ENCODE peak calls at places on chromosomes 2 and 18, in eight cellular contexts. R is astrocyte of the spinal cord; S is bronchial epithelial cell; Z is activated CD8-positive, alpha-beta T cell treated with anti-CD3 and anti-CD28 coated beads for 36 hours; L is psoas muscle; T is AG10803; G is OCI-LY7; J is lower lobe of right lung. Y is an unnamed sample.

GRCh38 chr18:36031903-36032302 is 35.5 kb downstream of the RPRD1A start:
- DNase-seq in R (no peak), G (no peak), Z (no peak), L (no peak), T (no peak), J (no peak), S (no peak), Y (no peak)

GRCh38 chr2:73832905-73833304 is 4.1 kb downstream of the STAMBP start:
- DNase-seq in Z (no peak), T (no peak), S (peak), J (no peak), G (peak), R (peak), L (no peak), Y (no peak)

GRCh38 chr2:199488772-199489400 is 31.1 kb upstream of the SATB2 start:
- DNase-seq in G (peak), L (no peak), S (peak), R (peak), T (peak), J (no peak), Z (peak), Y (peak)

GRCh38 chr2:223523541-223523940 is 78.6 kb downstream of the SCG2 start:
- DNase-seq in L (no peak), Z (no peak), R (peak), T (peak), J (no peak), S (peak), G (no peak), Y (no peak)

GRCh38 chr18:49285627-49286026 is 174.8 kb downstream of the DYM start:
- DNase-seq in R (no peak), Z (no peak), J (no peak), T (no peak), S (no peak), G (no peak), L (no peak), Y (no peak)

GRCh38 chr2:143796051-143796450 is 666.8 kb downstream of the ARHGAP15 start:
- DNase-seq in J (no peak), S (no peak), L (no peak), R (no peak), T (no peak), Z (no peak), G (no peak), Y (no peak)

GRCh38 chr18:53028565-53028964 is 688.6 kb downstream of the DCC start:
- DNase-seq in S (no peak), T (no peak), L (no peak), R (no peak), Z (no peak), J (no peak), G (no peak), Y (no peak)

GRCh38 chr2:54457326-54458023 is 1.3 kb downstream of the SPTBN1 start:
- DNase-seq in R (no peak), G (peak), J (peak), L (peak), Z (peak), T (no peak), S (no peak), Y (peak)

GRCh38 chr2:109383505-109384307 is 230.1 kb downstream of the SEPTIN10 start:
- DNase-seq in Z (no peak), S (no peak), R (no peak), J (no peak), T (no peak), L (no peak), G (no peak), Y (no peak)

GRCh38 chr2:241542278-241542605 is 16.3 kb upstream of the BOK start:
- DNase-seq in R (no peak), G (no peak), Z (no peak), S (no peak), L (no peak), T (no peak), J (peak), Y (peak)

GRCh38 chr2:219497495-219498279 is 1.0 kb upstream of the GMPPA start:
- DNase-seq in R (peak), L (peak), G (no peak), T (peak), J (peak), S (peak), Z (peak), Y (peak)

GRCh38 chr2:217477583-217477982 is 525.2 kb downstream of the TNS1 start:
- DNase-seq in R (no peak), Z (no peak), J (no peak), T (no peak), G (no peak), L (no peak), S (no peak), Y (no peak)
- TF ChIP-seq CTCF in R (no peak), Z (no peak), J (no peak), T (no peak), G (peak), L (no peak), S (no peak), Y (no peak)

GRCh38 chr2:172226244-172227061 is 123.8 kb upstream of the DLX2 start:
- DNase-seq in T (no peak), J (no peak), Z (peak), L (no peak), S (peak), G (peak), R (no peak), Y (no peak)
- TF ChIP-seq CTCF in T (no peak), J (no peak), Z (peak), L (no peak), S (peak), G (peak), R (no peak), Y (no peak)

DNA sequence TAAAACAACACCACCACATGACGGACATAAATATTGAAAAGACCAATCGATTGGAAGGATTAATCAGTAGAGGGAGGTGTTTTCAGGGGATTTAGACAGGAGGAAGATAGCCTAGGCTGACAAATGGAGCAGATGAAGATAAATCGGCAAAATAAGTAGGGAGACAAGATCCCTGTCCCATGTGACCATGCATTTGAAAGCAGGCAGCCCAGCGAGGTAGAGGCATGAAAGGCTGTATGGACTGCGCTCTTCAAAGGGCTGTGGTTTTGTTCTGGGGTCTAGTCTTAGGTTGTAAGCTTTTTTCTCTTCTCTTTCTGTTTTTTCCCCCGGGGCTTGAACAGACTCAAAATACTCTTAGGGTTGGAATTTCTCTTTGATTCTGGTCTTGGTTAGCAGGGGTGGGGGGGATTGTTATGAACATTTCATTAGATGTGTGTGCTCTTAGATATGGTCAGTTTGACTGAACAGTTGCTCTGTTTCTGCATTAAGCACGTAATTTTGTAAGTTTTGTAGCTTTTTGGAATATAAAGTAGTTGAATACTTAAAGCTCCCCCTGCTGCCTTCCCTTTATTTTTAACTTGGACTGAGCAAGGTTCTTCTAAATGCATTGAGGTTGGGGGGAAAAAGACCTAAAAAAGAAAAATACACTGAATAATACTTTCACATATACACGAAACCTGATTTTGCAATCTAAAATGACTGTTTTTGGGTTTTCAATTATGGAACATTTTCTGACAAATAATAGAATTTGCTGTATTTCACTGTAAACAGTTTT is 32.2 kb downstream of the ZNF532 start:
- DNase-seq in G (peak), R (no peak), L (no peak), J (no peak), Z (no peak), T (no peak), S (no peak), Y (peak)
- TF ChIP-seq CTCF in G (peak), R (no peak), L (no peak), J (no peak), Z (no peak), T (peak), S (no peak), Y (no peak)

DNA sequence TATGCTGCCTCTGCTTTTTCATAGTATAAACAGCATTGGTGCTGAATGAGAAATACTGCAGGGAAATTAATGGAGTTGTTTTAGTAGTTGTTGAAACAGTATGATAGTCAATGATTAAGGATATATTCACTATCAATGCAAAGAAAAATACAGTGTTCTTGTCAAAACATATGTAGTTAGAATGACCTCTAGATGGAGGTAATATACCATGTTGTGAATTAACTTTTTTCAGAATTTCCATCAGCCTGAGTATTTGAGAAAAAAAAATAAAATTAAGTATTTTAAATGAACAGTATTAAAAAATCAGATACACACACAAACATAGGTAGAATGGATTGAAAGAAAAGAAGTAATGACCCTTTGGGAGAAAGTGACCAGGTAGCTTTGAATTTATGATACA is 59.5 kb downstream of the RMDN2 start:
- DNase-seq in T (peak), L (no peak), S (peak), R (peak), G (no peak), Z (no peak), J (no peak), Y (no peak)
- TF ChIP-seq CTCF in T (peak), L (no peak), S (no peak), R (no peak), G (peak), Z (peak), J (no peak), Y (peak)

DNA sequence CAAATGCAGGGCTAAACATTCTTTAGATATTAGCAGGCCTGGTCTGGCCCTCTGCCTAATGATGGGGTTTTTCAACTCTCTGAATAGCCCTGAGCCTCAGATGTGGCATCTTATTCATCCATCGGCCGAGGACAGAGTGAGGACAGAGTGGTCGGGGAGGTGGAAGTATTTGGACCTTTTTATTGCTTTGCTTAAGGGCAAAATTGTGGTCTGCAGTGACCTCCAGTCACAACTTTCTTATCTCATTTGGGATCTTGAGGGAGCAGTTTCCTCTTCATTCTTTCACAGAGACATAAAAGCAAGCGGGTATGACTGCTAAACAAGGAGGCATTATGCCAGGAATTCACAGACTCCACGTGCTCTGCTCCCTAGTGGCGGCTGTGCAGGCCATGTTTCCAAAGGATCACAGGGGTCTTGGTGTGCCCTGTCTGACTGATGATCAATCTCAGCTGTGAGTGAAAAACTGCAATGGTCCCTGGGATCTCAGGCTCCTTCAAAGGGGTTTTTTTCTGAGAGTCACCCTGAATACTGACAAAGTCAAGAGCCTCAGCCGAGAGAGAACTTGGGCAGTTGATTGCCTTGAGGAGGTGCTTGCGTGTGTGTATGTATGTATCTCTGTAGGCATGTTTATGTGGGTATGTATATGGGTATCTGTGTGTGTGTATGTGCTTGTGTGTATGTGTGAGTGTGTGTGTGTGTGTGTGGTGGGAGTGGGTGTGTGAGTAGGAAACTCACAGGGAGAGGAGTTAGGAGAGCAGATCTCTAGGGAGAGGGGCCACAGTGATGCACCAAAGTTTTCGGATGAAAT is 47.6 kb downstream of the RAPGEF4 start:
- DNase-seq in L (no peak), R (peak), S (peak), G (no peak), Z (no peak), J (no peak), T (peak), Y (no peak)
- TF ChIP-seq CTCF in L (no peak), R (peak), S (peak), G (no peak), Z (no peak), J (no peak), T (peak), Y (no peak)

GRCh38 chr2:135845257-135845656 is 8.3 kb upstream of the LCT start:
- DNase-seq in T (no peak), Z (no peak), S (no peak), R (no peak), J (no peak), G (no peak), L (no peak), Y (no peak)
- TF ChIP-seq CTCF in T (no peak), Z (no peak), S (no peak), R (no peak), J (no peak), G (no peak), L (no peak), Y (no peak)

Y was measured in GM13977.